ENCODE peak calls at places on chromosomes 2 and 18, in eight cellular contexts. I, A, Q, D, N, H, K and Y are unnamed samples.

GRCh38 chr2:22843919-22844537 is 541.0 kb upstream of the KLHL29 start:
- DNase-seq in I (no peak), A (no peak), Q (no peak), D (no peak), N (no peak), H (no peak), K (no peak), Y (no peak)

GRCh38 chr2:218005028-218005427 is 2.2 kb upstream of the TNS1 start:
- DNase-seq in I (no peak), A (no peak), Q (no peak), D (no peak), N (no peak), H (no peak), K (no peak), Y (no peak)

GRCh38 chr18:46067431-46068007 is 4.5 kb downstream of the PSTPIP2 start:
- DNase-seq in I (peak), A (no peak), Q (no peak), D (no peak), N (peak), H (no peak), K (no peak), Y (peak)

GRCh38 chr18:39862341-39862740 is 2092.7 kb upstream of the PIK3C3 start:
- DNase-seq in I (no peak), A (no peak), Q (no peak), D (no peak), N (peak), H (no peak), K (no peak), Y (peak)

GRCh38 chr2:223055140-223055539 is 3.1 kb downstream of the KCNE4 start:
- DNase-seq in I (no peak), A (no peak), Q (no peak), D (no peak), N (peak), H (peak), K (no peak), Y (peak)

GRCh38 chr2:205895981-205896655 is 189.9 kb downstream of the INO80D start:
- DNase-seq in I (no peak), A (no peak), Q (no peak), D (no peak), N (no peak), H (no peak), K (no peak), Y (no peak)

GRCh38 chr18:14974576-14974975 is 226.6 kb downstream of the ANKRD30B start:
- DNase-seq in I (no peak), A (no peak), Q (no peak), D (no peak), N (no peak), H (no peak), K (no peak), Y (no peak)

GRCh38 chr2:20593072-20594034 is 57.5 kb downstream of the HS1BP3 start:
- DNase-seq in I (no peak), A (no peak), Q (peak), D (peak), N (peak), H (peak), K (peak), Y (peak)

GRCh38 chr2:151669585-151670081 is 64.6 kb downstream of the NEB start:
- DNase-seq in I (no peak), A (peak), Q (no peak), D (no peak), N (no peak), H (peak), K (no peak), Y (no peak)

GRCh38 chr2:207219716-207220414 is 54.1 kb upstream of the KLF7 start:
- DNase-seq in I (no peak), A (no peak), Q (no peak), D (no peak), N (peak), H (peak), K (no peak), Y (peak)

GRCh38 chr2:112959109-112959591 is 18.7 kb upstream of the IL36G start:
- DNase-seq in I (no peak), A (no peak), Q (no peak), D (no peak), N (peak), H (no peak), K (no peak), Y (no peak)

GRCh38 chr18:69715322-69715721 is 232.4 kb downstream of the CD226 start:
- DNase-seq in I (no peak), A (no peak), Q (no peak), D (no peak), N (no peak), H (no peak), K (no peak), Y (no peak)

GRCh38 chr2:111025288-111025687 is 95.4 kb upstream of the BCL2L11 start:
- DNase-seq in I (no peak), A (no peak), Q (no peak), D (no peak), N (no peak), H (no peak), K (no peak), Y (no peak)

GRCh38 chr2:114450639-114451038 is 8.2 kb downstream of the DPP10 start:
- DNase-seq in I (no peak), A (no peak), Q (no peak), D (no peak), N (no peak), H (no peak), K (no peak), Y (no peak)

GRCh38 chr2:241272298-241272721 is 43.2 kb downstream of the HDLBP start:
- DNase-seq in I (no peak), A (no peak), Q (peak), D (peak), N (peak), H (no peak), K (peak), Y (no peak)

GRCh38 chr2:52144588-52144987 is 1112.7 kb upstream of the NRXN1 start:
- DNase-seq in I (no peak), A (no peak), Q (no peak), D (no peak), N (no peak), H (no peak), K (no peak), Y (peak)

GRCh38 chr2:210128961-210129360 is 42.2 kb downstream of the KANSL1L start:
- DNase-seq in I (no peak), A (no peak), Q (no peak), D (no peak), N (no peak), H (no peak), K (no peak), Y (peak)

GRCh38 chr2:215531284-215531683 is 95.4 kb upstream of the FN1 start:
- DNase-seq in I (no peak), A (no peak), Q (no peak), D (no peak), N (peak), H (peak), K (no peak), Y (peak)

GRCh38 chr2:128450211-128451015 is 131.7 kb upstream of the HS6ST1 start:
- DNase-seq in I (no peak), A (no peak), Q (no peak), D (no peak), N (no peak), H (no peak), K (no peak), Y (no peak)

GRCh38 chr18:53792762-53793161 is 431.7 kb downstream of the MBD2 start:
- DNase-seq in I (no peak), A (no peak), Q (no peak), D (no peak), N (no peak), H (no peak), K (no peak), Y (no peak)

GRCh38 chr2:95063401-95063958 is 38.0 kb downstream of the MAL start:
- DNase-seq in I (no peak), A (no peak), Q (peak), D (no peak), N (no peak), H (no peak), K (no peak), Y (no peak)

GRCh38 chr2:149544692-149545091 is 42.9 kb downstream of the MMADHC start:
- DNase-seq in I (no peak), A (no peak), Q (no peak), D (no peak), N (no peak), H (no peak), K (no peak), Y (no peak)

GRCh38 chr2:38797276-38797675 is 19.3 kb downstream of the GEMIN6 start:
- DNase-seq in I (no peak), A (no peak), Q (no peak), D (no peak), N (peak), H (peak), K (no peak), Y (no peak)

GRCh38 chr2:24819442-24820174 is 26.4 kb downstream of the CENPO start:
- DNase-seq in I (no peak), A (no peak), Q (peak), D (no peak), N (no peak), H (no peak), K (no peak), Y (no peak)

GRCh38 chr2:232459419-232460035 is 3.6 kb downstream of the ALPI start:
- DNase-seq in I (no peak), A (no peak), Q (peak), D (no peak), N (no peak), H (no peak), K (peak), Y (no peak)

GRCh38 chr2:199462167-199462976 is 4.6 kb upstream of the SATB2 start:
- DNase-seq in I (no peak), A (no peak), Q (no peak), D (no peak), N (no peak), H (no peak), K (no peak), Y (no peak)

DNA sequence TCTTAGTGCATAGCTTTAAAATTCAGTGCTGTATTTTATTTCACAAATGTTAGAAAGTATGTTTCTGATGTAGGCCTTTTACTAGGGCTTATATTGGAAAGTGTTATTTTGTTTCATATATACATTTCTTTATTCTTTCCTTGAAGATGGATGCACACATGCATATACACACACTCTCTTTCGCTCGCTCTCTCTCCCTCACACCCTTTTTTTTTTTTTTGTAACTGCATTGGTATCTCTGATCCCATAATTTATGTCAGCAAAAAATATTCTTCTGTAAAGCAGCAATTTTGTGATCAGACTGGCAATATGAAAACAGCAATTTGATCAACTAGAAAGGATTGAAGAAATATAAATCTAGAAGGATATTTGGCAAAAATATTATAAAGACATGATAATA is 2.0 kb downstream of the MBD5 start:
- DNase-seq in I (no peak), A (no peak), Q (no peak), D (no peak), N (no peak), H (no peak), K (no peak), Y (no peak)
- H3K4me3 ChIP-seq in I (no peak), A (no peak), Q (no peak), D (no peak), N (peak), H (peak), K (peak), Y (peak)

DNA sequence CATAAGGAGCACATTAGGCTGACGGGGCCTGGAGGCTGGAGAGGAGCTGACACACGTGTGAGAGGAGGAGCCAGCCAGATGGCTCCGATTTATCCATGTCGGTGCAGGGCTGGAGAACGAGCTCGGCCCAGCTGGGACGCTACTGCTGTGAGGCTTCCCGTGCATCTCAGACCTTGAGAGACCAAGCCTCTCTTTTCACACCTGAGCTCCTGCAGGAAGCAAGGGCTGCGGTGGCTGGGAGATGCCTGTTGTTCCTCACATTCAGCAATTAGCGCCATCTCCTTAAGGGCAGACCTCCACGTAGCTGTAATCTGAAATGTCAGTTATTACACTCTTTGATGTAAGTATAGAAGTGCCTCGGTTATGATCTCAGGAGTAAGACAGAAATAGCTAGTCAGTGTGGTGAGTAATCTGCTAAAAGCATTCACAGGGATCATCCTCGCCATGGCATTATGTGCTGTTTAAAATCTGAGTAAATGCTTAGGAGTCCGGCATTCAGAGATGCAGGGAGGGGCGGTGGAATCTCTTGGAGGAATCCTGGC is 107.9 kb downstream of the PRKCE start:
- DNase-seq in I (no peak), A (no peak), Q (no peak), D (no peak), N (peak), H (peak), K (peak), Y (peak)
- H3K4me3 ChIP-seq in I (no peak), A (no peak), Q (no peak), D (no peak), N (peak), H (no peak), K (peak), Y (peak)

DNA sequence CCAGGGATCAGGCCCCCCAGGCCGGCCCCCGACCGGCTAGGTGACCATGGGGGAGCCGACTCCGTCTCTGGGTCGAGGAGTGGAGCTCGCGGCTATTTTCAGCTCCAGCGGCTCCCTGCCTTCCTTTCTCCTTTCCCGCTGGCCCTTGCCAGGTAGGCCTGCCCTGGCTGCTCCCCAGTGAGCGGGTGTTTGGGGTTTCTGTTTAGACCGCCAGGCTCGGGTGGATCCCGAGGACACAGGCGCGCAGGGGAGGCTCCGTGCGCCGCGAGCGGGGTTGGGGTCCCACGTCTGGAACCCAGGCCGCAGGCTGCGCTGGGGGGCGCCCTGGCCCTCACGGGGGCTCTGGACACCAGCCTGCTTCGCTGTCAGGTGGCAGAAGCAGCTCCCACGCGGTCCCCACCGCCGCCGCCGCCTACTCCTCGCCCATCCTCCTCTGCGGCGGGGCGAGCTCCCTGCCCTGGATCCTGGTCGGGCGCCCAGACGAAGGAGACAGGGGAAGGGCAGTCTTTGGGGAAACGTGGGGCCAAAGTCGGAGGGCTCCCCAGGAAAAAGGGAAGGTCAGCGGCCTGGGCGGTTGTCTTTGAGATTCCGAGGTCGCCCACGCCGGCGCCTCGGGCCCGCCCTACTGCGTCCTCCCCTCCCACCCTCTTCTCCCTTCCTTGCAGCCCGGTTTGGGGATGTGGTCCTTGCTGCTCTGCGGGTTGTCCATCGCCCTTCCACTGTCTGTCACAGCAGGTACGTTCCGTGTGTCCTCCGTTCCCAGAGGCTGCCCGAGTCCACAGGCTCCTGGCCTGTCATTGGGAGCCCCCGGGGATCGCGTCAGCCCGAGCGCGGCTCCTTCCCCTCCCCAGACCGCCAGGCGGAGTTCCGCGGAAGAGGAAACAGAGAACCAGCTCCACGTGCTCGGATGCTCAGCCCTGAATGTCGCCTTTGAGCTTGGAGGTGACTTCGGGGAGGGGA is 648 bp downstream of the IL1RL2 start:
- DNase-seq in I (no peak), A (no peak), Q (peak), D (no peak), N (no peak), H (peak), K (peak), Y (peak)
- H3K4me3 ChIP-seq in I (no peak), A (no peak), Q (peak), D (no peak), N (peak), H (peak), K (peak), Y (peak)

DNA sequence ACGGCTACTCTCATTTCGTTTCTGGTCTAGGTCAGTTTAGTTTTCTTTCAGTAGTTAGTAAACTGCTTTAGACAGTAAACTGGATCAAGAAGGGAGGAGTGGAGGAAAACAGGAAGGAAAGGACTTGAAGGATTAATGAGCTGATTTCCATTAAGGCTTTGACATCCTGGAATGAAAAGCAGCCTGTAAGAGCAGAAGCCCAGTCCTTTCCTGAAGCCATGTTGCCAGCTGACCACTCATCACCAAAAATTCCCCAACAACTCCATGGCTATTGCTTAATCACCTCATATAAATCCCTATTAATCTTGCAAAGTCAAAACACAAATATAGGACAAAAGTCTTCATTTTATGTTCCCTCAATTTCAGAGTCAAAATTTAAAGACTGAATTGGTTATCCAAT is 113.7 kb upstream of the ZFP36L2 start:
- DNase-seq in I (no peak), A (no peak), Q (no peak), D (no peak), N (peak), H (peak), K (no peak), Y (peak)
- H3K4me3 ChIP-seq in I (no peak), A (no peak), Q (no peak), D (no peak), N (no peak), H (no peak), K (no peak), Y (no peak)

DNA sequence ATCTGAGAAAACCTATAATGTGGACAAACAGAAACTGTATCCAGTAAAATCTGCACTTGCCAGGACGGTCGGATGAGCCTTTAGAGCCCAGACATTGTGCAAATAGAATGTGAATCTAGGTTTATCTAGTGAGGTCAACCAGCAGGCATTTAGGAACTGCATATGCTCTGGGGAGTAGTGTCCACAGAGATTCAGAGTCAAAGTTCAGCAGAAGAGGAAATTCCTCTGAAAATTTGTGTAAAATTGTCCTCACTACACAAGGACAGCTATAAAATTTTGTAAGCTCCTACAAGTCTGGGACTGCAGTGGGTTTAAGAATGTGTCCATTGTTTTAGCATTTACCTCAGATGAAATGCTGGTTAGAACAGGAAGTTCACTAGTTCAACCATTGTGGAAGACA is 9.8 kb upstream of the NDUFV2 start:
- DNase-seq in I (no peak), A (no peak), Q (no peak), D (no peak), N (peak), H (no peak), K (no peak), Y (peak)
- H3K4me3 ChIP-seq in I (no peak), A (no peak), Q (no peak), D (no peak), N (no peak), H (no peak), K (no peak), Y (no peak)

GRCh38 chr2:101717041-101717817 is 19.7 kb downstream of the MAP4K4 start:
- DNase-seq in I (no peak), A (no peak), Q (peak), D (no peak), N (no peak), H (no peak), K (no peak), Y (no peak)
- H3K4me3 ChIP-seq in I (no peak), A (no peak), Q (no peak), D (no peak), N (no peak), H (no peak), K (no peak), Y (no peak)

DNA sequence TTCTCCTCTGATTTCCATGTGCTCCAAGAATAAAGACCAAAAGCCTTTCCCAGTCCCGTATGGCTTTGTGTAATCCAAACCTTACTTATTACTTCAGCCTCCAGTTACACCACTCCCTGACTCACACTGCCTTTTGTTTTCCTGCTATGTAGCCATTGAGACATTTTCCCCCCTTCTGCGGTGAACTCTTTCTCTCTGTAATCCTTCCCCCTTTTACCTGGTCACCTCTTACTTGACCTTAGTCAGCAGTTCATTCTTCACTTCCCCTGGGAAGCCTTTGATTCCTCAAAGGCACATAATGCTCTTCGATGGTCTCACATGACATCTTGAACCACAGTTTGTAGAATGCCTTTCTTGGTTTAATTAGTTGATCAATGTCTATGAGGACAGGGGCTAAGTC is 256.1 kb upstream of the FANCL start:
- DNase-seq in I (no peak), A (peak), Q (no peak), D (no peak), N (no peak), H (peak), K (no peak), Y (peak)
- H3K4me3 ChIP-seq in I (no peak), A (no peak), Q (no peak), D (no peak), N (no peak), H (no peak), K (no peak), Y (no peak)

DNA sequence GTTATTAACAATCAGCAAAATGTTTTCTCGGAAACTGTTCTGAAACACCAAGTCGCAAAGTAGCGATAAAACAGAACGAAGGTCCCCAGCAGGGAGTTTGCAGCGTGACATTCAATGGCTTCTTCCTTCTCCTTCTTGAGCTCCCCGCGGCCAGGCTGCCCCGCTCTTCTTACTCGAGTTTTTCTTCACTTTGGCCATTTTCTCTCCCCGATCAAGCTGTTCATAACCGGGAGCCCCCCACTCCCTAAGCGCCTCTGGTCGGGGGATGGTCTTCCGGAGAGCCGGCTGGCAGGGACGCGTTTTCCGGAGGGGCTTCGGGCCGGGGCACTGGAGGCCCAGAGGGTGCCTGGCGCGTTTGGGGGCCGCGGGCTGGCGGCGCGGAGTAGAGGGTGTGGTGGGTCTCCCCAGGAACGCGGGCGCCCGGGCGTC is 5.2 kb downstream of the SP9 start:
- DNase-seq in I (no peak), A (no peak), Q (no peak), D (no peak), N (peak), H (no peak), K (no peak), Y (no peak)
- H3K4me3 ChIP-seq in I (no peak), A (peak), Q (no peak), D (peak), N (no peak), H (no peak), K (peak), Y (no peak)